ENCODE peak calls at places on chromosomes 7 and 10, in eight cellular contexts. H is Peyer's patch; L is right cardiac atrium; B is GM23338; M is ovary; O is naive thymus-derived CD4-positive, alpha-beta T cell; K is neuronal stem cell; F is prostate gland. I is an unnamed sample. For H3K4me1, the result is how much of the 10 kb centered on the place peaks cover.

GRCh38 chr7:157470699-157471098 is 133.9 kb downstream of the DNAJB6 start:
- DNase-seq in F (no peak), L (no peak), K (no peak), O (no peak), M (no peak), B (no peak), H (peak), I (no peak)

GRCh38 chr10:121092341-121093099 is 241.4 kb downstream of the WDR11 start:
- DNase-seq in H (no peak), K (no peak), L (no peak), M (no peak), B (no peak), O (no peak), F (no peak), I (peak)

GRCh38 chr7:38034062-38034907 is 113.8 kb downstream of the EPDR1 start:
- DNase-seq in H (no peak), B (no peak), L (no peak), F (no peak), O (no peak), K (no peak), M (no peak), I (no peak)

GRCh38 chr10:34539533-34540315 is 275.4 kb downstream of the PARD3 start:
- DNase-seq in H (no peak), O (no peak), K (no peak), B (no peak), F (no peak), M (no peak), L (no peak), I (no peak)

GRCh38 chr7:135602304-135602703 is 44.6 kb downstream of the NUP205 start:
- DNase-seq in K (no peak), M (no peak), F (no peak), O (no peak), H (no peak), L (no peak), B (no peak), I (no peak)

GRCh38 chr10:124601431-124602120 is 140.0 kb downstream of the LHPP start:
- DNase-seq in K (no peak), M (no peak), H (peak), O (no peak), L (peak), F (no peak), B (no peak), I (no peak)

GRCh38 chr10:98272690-98273453 is 4.9 kb upstream of the LOXL4 start:
- DNase-seq in K (no peak), B (peak), O (no peak), H (no peak), M (no peak), F (no peak), L (no peak), I (peak)

GRCh38 chr10:115948415-115948814 is 324.6 kb downstream of the GFRA1 start:
- DNase-seq in M (no peak), F (no peak), H (no peak), L (no peak), O (no peak), K (no peak), B (peak), I (no peak)

GRCh38 chr7:105493196-105493927 is 28.7 kb downstream of the PUS7 start:
- DNase-seq in O (no peak), K (no peak), F (no peak), M (no peak), B (no peak), H (no peak), L (no peak), I (no peak)

GRCh38 chr7:151373599-151373998 is 32.0 kb downstream of the NUB1 start:
- DNase-seq in B (no peak), K (no peak), F (no peak), M (no peak), H (peak), L (no peak), O (no peak), I (no peak)

GRCh38 chr7:146892151-146892550 is 775.5 kb downstream of the CNTNAP2 start:
- DNase-seq in F (no peak), O (no peak), B (peak), M (no peak), K (peak), H (no peak), L (no peak), I (no peak)

GRCh38 chr7:38465946-38466345 is 165.2 kb downstream of the AMPH start:
- DNase-seq in H (no peak), M (no peak), L (no peak), K (no peak), F (no peak), B (no peak), O (no peak), I (no peak)

GRCh38 chr10:76879116-76879706 is 758.4 kb downstream of the KCNMA1 start:
- DNase-seq in L (no peak), M (no peak), O (no peak), K (no peak), F (no peak), B (no peak), H (no peak), I (no peak)

GRCh38 chr7:5408777-5409176 is 14.9 kb downstream of the TNRC18 start:
- DNase-seq in F (no peak), B (no peak), O (no peak), M (no peak), L (no peak), H (no peak), K (no peak), I (no peak)

GRCh38 chr10:100506596-100507356 is 12.9 kb downstream of the SEC31B start:
- DNase-seq in H (no peak), M (no peak), K (no peak), B (no peak), O (no peak), F (no peak), L (no peak), I (no peak)

GRCh38 chr7:11319491-11320274 is 346.0 kb downstream of the PHF14 start:
- DNase-seq in F (no peak), L (no peak), O (no peak), K (no peak), M (no peak), H (no peak), B (no peak), I (no peak)

GRCh38 chr7:7770228-7770627 is 51.8 kb upstream of the RPA3 start:
- DNase-seq in K (no peak), H (no peak), F (no peak), L (no peak), M (no peak), O (no peak), B (no peak), I (no peak)

GRCh38 chr10:42973870-42974692 is 102.8 kb upstream of the RET start:
- DNase-seq in B (no peak), F (no peak), L (peak), H (peak), O (no peak), K (no peak), M (no peak), I (no peak)

GRCh38 chr10:77274046-77274795 is 363.4 kb downstream of the KCNMA1 start:
- DNase-seq in O (no peak), K (no peak), H (no peak), L (no peak), F (no peak), B (no peak), M (no peak), I (no peak)

GRCh38 chr7:44333971-44334733 is 8.8 kb upstream of the CAMK2B start:
- DNase-seq in F (no peak), B (no peak), O (no peak), K (no peak), H (no peak), M (no peak), L (peak), I (no peak)

GRCh38 chr10:55628260-55628701 is 732.8 kb downstream of the ZWINT start:
- DNase-seq in H (peak), F (no peak), M (no peak), B (peak), K (peak), L (peak), O (no peak), I (peak)

GRCh38 chr10:63583909-63584747 is 62.9 kb downstream of the REEP3 start:
- DNase-seq in L (no peak), M (no peak), O (no peak), K (no peak), H (no peak), F (peak), B (no peak), I (no peak)

GRCh38 chr7:139730746-139731612 is 46.8 kb downstream of the HIPK2 start:
- DNase-seq in B (no peak), O (peak), K (no peak), M (no peak), L (peak), H (peak), F (peak), I (peak)

GRCh38 chr10:78772986-78773530 is 295.7 kb upstream of the ZMIZ1 start:
- DNase-seq in L (peak), K (no peak), H (no peak), F (no peak), M (no peak), O (no peak), B (no peak), I (peak)

GRCh38 chr7:36216063-36216684 is 63.1 kb downstream of the EEPD1 start:
- DNase-seq in B (no peak), H (no peak), F (no peak), L (no peak), K (no peak), O (no peak), M (no peak), I (peak)

GRCh38 chr7:157471259-157472125 is 134.7 kb downstream of the DNAJB6 start:
- DNase-seq in F (no peak), B (no peak), O (peak), K (no peak), M (no peak), L (no peak), H (peak), I (no peak)

GRCh38 chr10:110679633-110680472 is 35.7 kb downstream of the RBM20 start:
- DNase-seq in H (no peak), F (no peak), O (no peak), B (no peak), K (no peak), L (peak), M (no peak), I (no peak)

GRCh38 chr7:150631866-150632864 is at the start of gene GIMAP6:
- DNase-seq in O (peak), B (no peak), M (no peak), H (peak), K (no peak), L (no peak), F (no peak), I (no peak)

GRCh38 chr7:108511939-108512338 is 14.0 kb downstream of the PNPLA8 start:
- DNase-seq in M (no peak), K (no peak), F (no peak), B (no peak), H (no peak), L (no peak), O (no peak), I (no peak)

GRCh38 chr10:6254200-6254599 is 51.5 kb downstream of the PFKFB3 start:
- DNase-seq in B (no peak), F (no peak), L (no peak), O (no peak), H (peak), M (no peak), K (no peak), I (no peak)

GRCh38 chr10:21919906-21920305 is 83.6 kb downstream of the DNAJC1 start:
- DNase-seq in L (no peak), B (no peak), M (no peak), K (no peak), O (no peak), F (no peak), H (no peak), I (no peak)

GRCh38 chr10:71578069-71578468 is 141.5 kb downstream of the C10orf105 start:
- DNase-seq in B (no peak), K (no peak), H (no peak), L (no peak), F (no peak), O (no peak), M (no peak), I (no peak)

GRCh38 chr7:129188372-129188891 is at the start of gene SMO:
- DNase-seq in O (no peak), F (no peak), L (peak), H (peak), B (peak), M (peak), K (peak), I (peak)

GRCh38 chr7:118870187-118870586 is 645.7 kb downstream of the ANKRD7 start:
- DNase-seq in H (no peak), O (no peak), M (no peak), L (peak), K (peak), B (peak), F (no peak), I (no peak)

GRCh38 chr7:73519867-73520672 is 2.0 kb downstream of the BAZ1B start:
- DNase-seq in B (no peak), K (no peak), F (no peak), H (no peak), L (no peak), O (no peak), M (peak), I (no peak)

GRCh38 chr10:87608756-87609155 is 50.9 kb upstream of the PAPSS2 start:
- DNase-seq in B (peak), M (no peak), L (no peak), F (no peak), K (no peak), O (no peak), H (no peak), I (no peak)

GRCh38 chr7:78134256-78134655 is 335.7 kb downstream of the PHTF2 start:
- DNase-seq in L (no peak), O (no peak), F (no peak), B (peak), H (no peak), M (no peak), K (no peak), I (no peak)

DNA sequence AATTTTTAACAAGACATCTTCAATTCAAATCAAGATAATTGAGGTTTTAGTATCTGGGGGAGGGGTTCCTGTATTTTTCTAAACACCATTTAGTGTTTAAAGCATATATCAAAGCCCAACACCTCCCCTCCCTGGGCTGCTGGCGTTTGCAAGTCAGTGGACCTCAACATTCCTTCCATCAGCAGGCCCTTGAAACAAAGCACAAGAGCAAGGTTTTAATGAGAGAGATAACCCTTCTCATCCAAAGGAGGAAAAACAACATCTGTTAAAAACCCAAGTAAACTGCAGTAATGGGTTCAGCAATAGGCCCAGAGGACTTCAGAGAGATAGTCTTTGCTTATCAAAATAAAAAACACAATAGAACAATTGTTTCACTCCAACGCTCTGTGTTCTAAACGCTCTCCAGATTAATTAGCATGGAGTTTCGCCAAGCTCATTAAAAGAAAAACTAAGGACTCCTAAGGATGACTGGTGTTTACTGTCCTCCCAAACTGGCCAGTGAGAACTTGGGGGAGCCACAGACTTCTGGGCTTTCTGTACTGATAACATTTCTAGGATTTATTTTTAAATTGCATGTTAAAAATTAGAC is 2.5 kb downstream of the JCAD start:
- DNase-seq in B (peak), O (no peak), L (no peak), K (no peak), M (no peak), F (no peak), H (no peak), I (peak)
- H3K4me3 ChIP-seq in B (no peak), O (no peak), L (peak), K (no peak), M (no peak), F (no peak), H (no peak), I (no peak)

GRCh38 chr7:85602196-85602595 is 415.3 kb upstream of the SEMA3D start:
- DNase-seq in F (no peak), O (no peak), K (no peak), L (no peak), B (no peak), M (no peak), H (no peak), I (no peak)

GRCh38 chr7:85595639-85596268 is 408.9 kb upstream of the SEMA3D start:
- DNase-seq in F (no peak), H (no peak), M (no peak), L (no peak), K (no peak), O (no peak), B (no peak), I (no peak)

GRCh38 chr7:85600425-85600824 is 413.6 kb upstream of the SEMA3D start:
- DNase-seq in O (no peak), K (peak), M (no peak), B (peak), L (no peak), F (no peak), H (no peak), I (no peak)
- H3K27ac ChIP-seq in O (no peak), K (peak), M (no peak), B (no peak), L (no peak), F (no peak), H (no peak), I (no peak)

DNA sequence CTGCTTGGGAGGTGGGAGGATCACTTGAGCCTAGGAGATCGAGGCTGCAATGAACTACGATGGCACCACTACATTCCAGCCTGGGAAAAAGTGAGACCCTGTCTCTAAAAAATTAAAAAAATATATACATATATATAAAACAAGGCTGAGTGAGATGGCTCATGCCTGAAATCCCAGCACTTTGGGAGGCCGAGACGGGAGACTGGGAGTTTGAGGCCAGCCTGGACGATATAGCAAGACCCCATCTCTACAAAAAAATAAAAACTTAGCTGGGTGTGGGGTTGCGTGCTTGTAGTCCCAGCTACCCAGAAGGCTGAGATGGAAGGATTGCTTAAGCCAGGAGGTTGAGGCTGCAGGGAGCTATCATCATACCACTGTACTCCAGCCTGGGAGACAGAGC is 87.6 kb downstream of the CARD11 start:
- DNase-seq in B (no peak), F (no peak), K (no peak), L (no peak), H (peak), M (no peak), O (no peak), I (no peak)
- H3K4me1 ChIP-seq in B (under half), F (under half), K (under half), L (under half), H (under half), M (under half), O (under half), I (under half)

GRCh38 chr7:34497153-34497777 is 160.8 kb upstream of the NPSR1 start:
- DNase-seq in M (no peak), F (no peak), B (peak), L (no peak), O (no peak), K (no peak), H (no peak), I (no peak)
- H3K4me3 ChIP-seq in M (no peak), F (no peak), B (no peak), L (no peak), O (no peak), K (no peak), H (no peak), I (no peak)

GRCh38 chr7:55019329-55019690 is 493 bp downstream of the EGFR start:
- DNase-seq in L (peak), B (peak), O (no peak), M (peak), F (peak), K (peak), H (peak), I (peak)

GRCh38 chr7:55017841-55018240 is 976 bp upstream of the EGFR start:
- DNase-seq in O (no peak), F (no peak), K (no peak), L (no peak), B (no peak), H (no peak), M (no peak), I (peak)

GRCh38 chr7:55020481-55020871 is 1.7 kb downstream of the EGFR start:
- DNase-seq in O (no peak), L (peak), K (no peak), B (no peak), F (peak), M (peak), H (peak), I (peak)

GRCh38 chr7:55019691-55020480 is 1.1 kb downstream of the EGFR start:
- DNase-seq in K (peak), B (peak), H (no peak), M (peak), O (no peak), F (peak), L (peak), I (peak)

DNA sequence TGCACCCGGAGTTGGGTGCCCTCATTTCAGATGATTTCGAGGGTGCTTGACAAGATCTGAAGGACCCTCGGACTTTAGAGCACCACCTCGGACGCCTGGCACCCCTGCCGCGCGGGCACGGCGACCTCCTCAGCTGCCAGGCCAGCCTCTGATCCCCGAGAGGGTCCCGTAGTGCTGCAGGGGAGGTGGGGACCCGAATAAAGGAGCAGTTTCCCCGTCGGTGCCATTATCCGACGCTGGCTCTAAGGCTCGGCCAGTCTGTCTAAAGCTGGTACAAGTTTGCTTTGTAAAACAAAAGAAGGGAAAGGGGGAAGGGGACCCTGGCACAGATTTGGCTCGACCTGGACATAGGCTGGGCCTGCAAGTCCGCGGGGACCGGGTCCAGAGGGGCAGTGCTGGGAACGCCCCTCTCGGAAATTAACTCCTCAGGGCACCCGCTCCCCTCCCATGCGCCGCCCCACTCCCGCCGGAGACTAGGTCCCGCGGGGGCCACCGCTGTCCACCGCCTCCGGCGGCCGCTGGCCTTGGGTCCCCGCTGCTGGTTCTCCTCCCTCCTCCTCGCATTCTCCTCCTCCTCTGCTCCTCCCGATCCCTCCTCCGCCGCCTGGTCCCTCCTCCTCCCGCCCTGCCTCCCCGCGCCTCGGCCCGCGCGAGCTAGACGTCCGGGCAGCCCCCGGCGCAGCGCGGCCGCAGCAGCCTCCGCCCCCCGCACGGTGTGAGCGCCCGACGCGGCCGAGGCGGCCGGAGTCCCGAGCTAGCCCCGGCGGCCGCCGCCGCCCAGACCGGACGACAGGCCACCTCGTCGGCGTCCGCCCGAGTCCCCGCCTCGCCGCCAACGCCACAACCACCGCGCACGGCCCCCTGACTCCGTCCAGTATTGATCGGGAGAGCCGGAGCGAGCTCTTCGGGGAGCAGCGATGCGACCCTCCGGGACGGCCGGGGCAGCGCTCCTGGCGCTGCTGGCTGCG is at the start of gene EGFR:
- DNase-seq in F (peak), L (peak), H (peak), O (no peak), B (peak), M (peak), K (peak), I (peak)
- H3K27ac ChIP-seq in F (peak), L (peak), H (peak), O (no peak), B (no peak), M (peak), K (no peak), I (peak)

I was measured in thyroid gland.